ENCODE peak calls at places on chromosomes 6 and 20, in seven cellular contexts. A, J, G, L, F, B and M are unnamed samples.

GRCh38 chr6:45900808-45901752 is 114.6 kb downstream of the CLIC5 start:
- DNase-seq in G (no peak), F (no peak), A (peak; percentile 53), L (no peak), B (peak; percentile 21), J (no peak), M (no peak)

GRCh38 chr20:62860924-62861691 is 514 bp downstream of the TCFL5 start:
- DNase-seq in L (no peak), J (no peak), G (no peak), A (peak; percentile 25), F (no peak), B (peak; percentile 46), M (no peak)

GRCh38 chr20:14928083-14928482 is 590.7 kb upstream of the FLRT3 start:
- DNase-seq in L (no peak), B (no peak), G (no peak), A (peak; percentile 6), J (no peak), F (no peak), M (no peak)

GRCh38 chr20:53865905-53866786 is 204.2 kb downstream of the BCAS1 start:
- DNase-seq in J (peak; percentile 81), A (peak; percentile 75), G (no peak), L (no peak), B (peak; percentile 67), F (peak; percentile 80), M (no peak)

GRCh38 chr20:58609026-58609425 is 42.1 kb upstream of the STX16 start:
- DNase-seq in G (no peak), B (no peak), L (no peak), J (no peak), F (no peak), A (no peak), M (no peak)

GRCh38 chr6:153312633-153313032 is 181.6 kb upstream of the RGS17 start:
- DNase-seq in B (peak; percentile 39), L (peak; percentile 12), A (peak; percentile 51), J (peak; percentile 68), G (no peak), F (peak; percentile 45), M (no peak)

GRCh38 chr6:14674867-14675648 is 557.5 kb downstream of the CD83 start:
- DNase-seq in F (no peak), J (no peak), B (no peak), A (no peak), L (no peak), G (no peak), M (no peak)

GRCh38 chr6:50333696-50334095 is 284.0 kb upstream of the DEFB112 start:
- DNase-seq in G (no peak), B (no peak), L (no peak), A (no peak), J (peak; percentile 49), F (no peak), M (no peak)

GRCh38 chr20:51042657-51043247 is 19.8 kb upstream of the KCNG1 start:
- DNase-seq in J (no peak), B (peak; percentile 73), A (no peak), F (no peak), L (no peak), G (no peak), M (no peak)

GRCh38 chr6:131914967-131915751 is 36.0 kb downstream of the CCN2 start:
- DNase-seq in L (peak; percentile 56), J (peak; percentile 61), F (peak; percentile 80), G (peak; percentile 66), B (peak; percentile 82), A (peak; percentile 78), M (no peak)

GRCh38 chr6:114342086-114342825 is 567 bp downstream of the HS3ST5 start:
- DNase-seq in F (no peak), J (peak; percentile 16), B (peak; percentile 66), G (no peak), L (peak; percentile 64), A (peak; percentile 21), M (no peak)

GRCh38 chr6:32716396-32716795 is 24.8 kb upstream of the HLA-DQA2 start:
- DNase-seq in A (no peak), B (no peak), F (no peak), L (no peak), J (no peak), G (no peak), M (no peak)

GRCh38 chr20:14709439-14709838 is 372.0 kb upstream of the FLRT3 start:
- DNase-seq in J (no peak), L (no peak), F (no peak), B (no peak), G (no peak), A (no peak), M (no peak)

GRCh38 chr6:89438248-89438647 is 5.3 kb downstream of the ANKRD6 start:
- DNase-seq in F (no peak), B (no peak), G (no peak), L (no peak), A (no peak), J (peak; percentile 10), M (no peak)

GRCh38 chr6:90508753-90509152 is 78.1 kb downstream of the MAP3K7 start:
- DNase-seq in J (no peak), A (no peak), L (no peak), F (no peak), G (no peak), B (peak; percentile 75), M (no peak)
- TF ChIP-seq CTCF in J (no peak), A (no peak), L (no peak), F (no peak), G (no peak), B (peak; percentile 74), M (no peak)

GRCh38 chr20:34318609-34319443 is 15.7 kb upstream of the AHCY start:
- DNase-seq in F (no peak), A (no peak), L (no peak), G (no peak), B (peak; percentile 41), J (no peak), M (no peak)
- H3K4me3 ChIP-seq in F (no peak overlapping the region), A (no peak overlapping the region), L (no peak overlapping the region), G (no peak overlapping the region), B (no peak overlapping the region), J (no peak overlapping the region), M (no peak overlapping the region)

DNA sequence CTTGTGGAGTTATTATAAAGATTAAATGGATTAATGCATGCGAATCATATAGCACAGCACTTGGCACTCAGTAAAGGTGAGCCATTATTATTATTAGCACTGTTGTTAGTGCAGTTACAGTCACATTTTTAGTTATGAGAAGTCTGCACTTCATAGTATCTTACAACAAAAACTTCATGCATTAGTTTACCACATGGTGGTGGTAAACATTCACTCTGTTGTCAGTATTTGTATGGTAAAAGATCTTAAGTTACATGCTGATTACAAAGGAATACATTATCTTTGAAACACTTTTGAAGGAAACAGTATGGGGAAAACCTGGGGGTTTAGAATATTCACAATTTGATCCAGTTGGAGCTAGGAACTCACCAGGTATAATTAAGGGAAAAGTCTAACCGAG is 20.8 kb downstream of the TMEM14A start:
- DNase-seq in B (no peak), G (no peak), L (no peak), A (peak; percentile 18), F (no peak), J (no peak), M (no peak)
- H3K27ac ChIP-seq in B (no peak overlapping the region), G (no peak overlapping the region), L (no peak overlapping the region), A (no peak overlapping the region), F (no peak overlapping the region), J (no peak overlapping the region), M (no peak overlapping the region)

GRCh38 chr6:159823953-159824352 is 23.9 kb downstream of the PNLDC1 start:
- DNase-seq in J (no peak), A (no peak), G (no peak), F (no peak), L (no peak), B (no peak), M (no peak)

GRCh38 chr6:159828074-159828473 is 28.0 kb downstream of the PNLDC1 start:
- DNase-seq in A (peak; percentile 23), G (no peak), B (no peak), J (no peak), L (no peak), F (peak; percentile 57), M (no peak)

GRCh38 chr6:159826004-159826403 is 25.9 kb downstream of the PNLDC1 start:
- DNase-seq in L (no peak), B (no peak), A (no peak), J (no peak), F (no peak), G (no peak), M (no peak)

GRCh38 chr6:159829515-159829914 is 29.4 kb downstream of the PNLDC1 start:
- DNase-seq in L (no peak), J (no peak), G (no peak), F (no peak), A (no peak), B (no peak), M (no peak)

GRCh38 chr6:159826968-159827647 is 27.0 kb downstream of the PNLDC1 start:
- DNase-seq in L (no peak), J (no peak), G (no peak), A (no peak), F (no peak), B (no peak), M (no peak)
- TF ChIP-seq CTCF in L (no peak), J (no peak), G (no peak), A (no peak), F (no peak), B (no peak), M (no peak)